ENCODE peak calls at places on chromosome 22, in seven cellular contexts. One of them, this sample, is unnamed.
A peak's percentile ranks its signal among the peaks of the same experiment; 100 is the strongest.

GRCh38 chr22:38448945-38449745 is 5.9 kb downstream of the KCNJ4 start:
- DNase-seq in iris pigment epithelial cell: no peak
- DNase-seq in testis: peak; percentile 57
- DNase-seq in lung microvascular endothelial cell: no peak
- DNase-seq in A172: no peak
- DNase-seq in mucosa of descending colon: no peak
- DNase-seq in heart right ventricle: peak; percentile 72
- DNase-seq in this sample: no peak

GRCh38 chr22:32752326-32752725 is 49.2 kb upstream of the TIMP3 start:
- DNase-seq in iris pigment epithelial cell: no peak
- DNase-seq in testis: no peak
- DNase-seq in lung microvascular endothelial cell: no peak
- DNase-seq in A172: peak; percentile 10
- DNase-seq in mucosa of descending colon: no peak
- DNase-seq in heart right ventricle: no peak
- DNase-seq in this sample: no peak

GRCh38 chr22:39472570-39473556 is 16.1 kb downstream of the MGAT3 start:
- DNase-seq in iris pigment epithelial cell: peak; percentile 57
- DNase-seq in testis: peak; percentile 43
- DNase-seq in lung microvascular endothelial cell: no peak
- DNase-seq in A172: no peak
- DNase-seq in mucosa of descending colon: peak; percentile 86
- DNase-seq in heart right ventricle: no peak
- DNase-seq in this sample: peak; percentile 84

GRCh38 chr22:49543876-49544275 is 283.8 kb downstream of the BRD1 start:
- DNase-seq in iris pigment epithelial cell: no peak
- DNase-seq in testis: no peak
- DNase-seq in lung microvascular endothelial cell: no peak
- DNase-seq in A172: no peak
- DNase-seq in mucosa of descending colon: no peak
- DNase-seq in heart right ventricle: no peak
- DNase-seq in this sample: no peak

GRCh38 chr22:25749420-25750169 is 7.6 kb downstream of the MYO18B start:
- DNase-seq in iris pigment epithelial cell: no peak
- DNase-seq in testis: no peak
- DNase-seq in lung microvascular endothelial cell: no peak
- DNase-seq in A172: no peak
- DNase-seq in mucosa of descending colon: no peak
- DNase-seq in heart right ventricle: no peak
- DNase-seq in this sample: no peak

GRCh38 chr22:38350444-38351359 is 33.5 kb upstream of the CSNK1E start:
- DNase-seq in iris pigment epithelial cell: no peak
- DNase-seq in testis: no peak
- DNase-seq in lung microvascular endothelial cell: no peak
- DNase-seq in A172: no peak
- DNase-seq in mucosa of descending colon: peak; percentile 29
- DNase-seq in heart right ventricle: no peak
- DNase-seq in this sample: no peak

GRCh38 chr22:22878801-22879674 is 8.6 kb upstream of the IGLL5 start:
- DNase-seq in iris pigment epithelial cell: no peak
- DNase-seq in testis: no peak
- DNase-seq in lung microvascular endothelial cell: no peak
- DNase-seq in A172: no peak
- DNase-seq in mucosa of descending colon: no peak
- DNase-seq in heart right ventricle: no peak
- DNase-seq in this sample: no peak

GRCh38 chr22:44026630-44027511 is 2.8 kb downstream of the PARVB start:
- DNase-seq in iris pigment epithelial cell: peak; percentile 67
- DNase-seq in testis: peak; percentile 69
- DNase-seq in lung microvascular endothelial cell: peak; percentile 89
- DNase-seq in A172: no peak
- DNase-seq in mucosa of descending colon: peak; percentile 88
- DNase-seq in heart right ventricle: peak; percentile 88
- DNase-seq in this sample: no peak

GRCh38 chr22:46737105-46737975 is 712 bp downstream of the CERK start:
- DNase-seq in iris pigment epithelial cell: peak; percentile 54
- DNase-seq in testis: peak; percentile 44
- DNase-seq in lung microvascular endothelial cell: peak; percentile 54
- DNase-seq in A172: no peak
- DNase-seq in mucosa of descending colon: peak; percentile 72
- DNase-seq in heart right ventricle: no peak
- DNase-seq in this sample: no peak

GRCh38 chr22:48708558-48709245 is 1119.0 kb downstream of the BRD1 start:
- DNase-seq in iris pigment epithelial cell: no peak
- DNase-seq in testis: no peak
- DNase-seq in lung microvascular endothelial cell: no peak
- DNase-seq in A172: no peak
- DNase-seq in mucosa of descending colon: peak; percentile 34
- DNase-seq in heart right ventricle: no peak
- DNase-seq in this sample: no peak

This sample was measured in NCI-H226.